ENCODE peak calls at places on chromosomes 13 and 19, in four cellular contexts. E, P, C and S are unnamed samples.

GRCh38 chr13:23655321-23655720 is 85.1 kb downstream of the TNFRSF19 start:
- DNase-seq in E (no peak), P (no peak), C (no peak), S (no peak)

GRCh38 chr19:49894879-49895565 is 1.7 kb downstream of the IL4I1 start:
- DNase-seq in E (no peak), P (no peak), C (no peak), S (no peak)

GRCh38 chr19:39401549-39402416 is 4.9 kb upstream of the ZFP36 start:
- DNase-seq in P (peak), E (peak), C (peak), S (no peak)

GRCh38 chr19:29539668-29540067 is 13.9 kb downstream of the VSTM2B start:
- DNase-seq in E (peak), C (no peak), P (no peak), S (no peak)

GRCh38 chr13:33197551-33197971 is 88.0 kb downstream of the STARD13 start:
- DNase-seq in E (no peak), C (no peak), P (no peak), S (no peak)

GRCh38 chr13:106393776-106394175 is 141.7 kb downstream of the EFNB2 start:
- DNase-seq in C (no peak), P (no peak), E (no peak), S (no peak)

GRCh38 chr19:21586341-21587116 is 81.1 kb downstream of the ZNF429 start:
- DNase-seq in P (peak), E (no peak), C (no peak), S (no peak)

GRCh38 chr19:41707502-41707812 is 969 bp upstream of the CEACAM5 start:
- DNase-seq in C (no peak), P (peak), E (no peak), S (no peak)

GRCh38 chr19:15287496-15287895 is 44.8 kb downstream of the BRD4 start:
- DNase-seq in C (no peak), P (no peak), E (no peak), S (no peak)
- H3K4me3 ChIP-seq in C (no peak), P (no peak), E (no peak), S (no peak)

GRCh38 chr19:45499196-45500180 is 1.2 kb downstream of the PPM1N start:
- DNase-seq in P (peak), E (no peak), C (no peak), S (no peak)
- H3K4me3 ChIP-seq in P (peak), E (peak), C (no peak), S (no peak)

GRCh38 chr13:60268203-60268555 is 104.5 kb upstream of the DIAPH3 start:
- DNase-seq in C (no peak), E (no peak), P (no peak), S (no peak)
- H3K4me3 ChIP-seq in C (peak), E (peak), P (peak), S (peak)

GRCh38 chr19:53094749-53095575 is 8.3 kb downstream of the ZNF160 start:
- DNase-seq in P (no peak), C (no peak), E (no peak), S (no peak)
- H3K4me3 ChIP-seq in P (no peak), C (no peak), E (no peak), S (no peak)

DNA sequence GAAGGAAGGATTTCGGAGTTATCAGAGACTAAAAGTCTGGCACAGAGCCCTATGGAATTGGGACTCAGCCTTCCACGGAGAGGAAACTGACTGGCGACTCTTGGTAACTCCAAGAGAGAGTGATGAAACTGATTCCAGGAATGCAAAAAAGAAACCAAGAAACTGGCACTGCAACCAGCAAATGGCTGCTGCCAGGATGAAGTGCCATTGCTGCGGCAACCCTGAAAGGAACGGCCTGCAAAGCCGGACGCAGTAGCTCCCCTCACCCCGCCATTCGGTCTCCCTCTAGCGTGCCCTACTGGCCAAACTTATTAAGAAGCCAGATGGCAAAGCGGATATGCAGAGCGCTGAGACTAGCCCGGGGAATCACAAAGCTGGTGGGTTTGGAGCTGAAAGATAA is 236.0 kb downstream of the PCDH9 start:
- DNase-seq in P (peak), C (peak), E (peak), S (peak)
- H3K4me3 ChIP-seq in P (no peak), C (peak), E (peak), S (no peak)

GRCh38 chr19:16856091-16856490 is 26.9 kb downstream of the SIN3B start:
- DNase-seq in P (no peak), C (no peak), E (no peak), S (no peak)
- H3K4me3 ChIP-seq in P (no peak), C (no peak), E (no peak), S (no peak)

GRCh38 chr13:114038211-114038613 is 64.3 kb upstream of the C13orf46 start:
- DNase-seq in E (no peak), P (no peak), C (no peak), S (no peak)

GRCh38 chr13:114035583-114036501 is 62.0 kb upstream of the C13orf46 start:
- DNase-seq in C (peak), E (no peak), P (no peak), S (no peak)

GRCh38 chr13:114038900-114039299 is 65.0 kb upstream of the C13orf46 start:
- DNase-seq in C (no peak), P (no peak), E (no peak), S (no peak)

GRCh38 chr13:114039471-114040141 is 65.7 kb upstream of the C13orf46 start:
- DNase-seq in P (no peak), E (no peak), C (no peak), S (no peak)

GRCh38 chr13:114037674-114038073 is 63.8 kb upstream of the C13orf46 start:
- DNase-seq in C (no peak), E (no peak), P (no peak), S (no peak)
- H3K4me3 ChIP-seq in C (no peak), E (no peak), P (no peak), S (no peak)

GRCh38 chr13:60338754-60339153 is 58.3 kb upstream of the TDRD3 start:
- DNase-seq in E (no peak), C (no peak), P (no peak), S (no peak)
- H3K4me3 ChIP-seq in E (no peak), C (no peak), P (no peak), S (no peak)

GRCh38 chr13:97401421-97401820 is 32.5 kb upstream of the RAP2A start:
- DNase-seq in E (no peak), P (no peak), C (no peak), S (no peak)

GRCh38 chr13:97392020-97392419 is 41.9 kb upstream of the RAP2A start:
- DNase-seq in P (no peak), E (no peak), C (no peak), S (no peak)

GRCh38 chr13:97395437-97396136 is 38.4 kb upstream of the RAP2A start:
- DNase-seq in C (peak), P (no peak), E (no peak), S (no peak)

GRCh38 chr13:97394542-97394941 is 39.4 kb upstream of the RAP2A start:
- DNase-seq in C (no peak), E (no peak), P (no peak), S (no peak)

DNA sequence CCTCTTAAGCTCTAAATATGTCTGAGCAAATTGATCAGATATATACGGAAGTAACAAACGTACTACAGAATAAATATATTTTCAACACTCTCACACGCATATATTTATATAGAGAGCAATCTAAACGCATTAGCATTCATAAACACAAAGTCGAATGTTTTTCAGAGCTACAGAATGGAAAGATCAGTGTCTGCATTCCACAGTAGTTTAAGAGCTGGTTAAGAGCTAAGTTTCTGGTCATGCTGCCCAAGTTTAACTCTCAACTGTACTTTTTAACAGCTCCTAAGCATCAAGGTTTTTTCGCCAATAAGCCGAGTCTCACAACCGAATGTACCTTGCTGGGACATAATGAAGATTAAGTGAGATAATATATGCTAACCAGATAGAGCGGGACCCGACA is 36.7 kb upstream of the RAP2A start:
- DNase-seq in P (no peak), E (no peak), C (no peak), S (no peak)
- H3K4me3 ChIP-seq in P (no peak), E (no peak), C (no peak), S (no peak)

GRCh38 chr19:2208975-2209374 is 27.2 kb downstream of the PLEKHJ1 start:
- DNase-seq in E (no peak), C (no peak), P (no peak), S (no peak)
- H3K4me3 ChIP-seq in E (no peak), C (no peak), P (no peak), S (no peak)